ENCODE peak calls at places on chromosomes 11 and 22, in ten cellular contexts. One of them, this sample, is unnamed.

GRCh38 chr22:46741974-46742519 is 4.0 kb upstream of the CERK start:
- DNase-seq in dorsolateral prefrontal cortex: no peak
- DNase-seq in AG04450: no peak
- DNase-seq in left ventricle myocardium inferior: no peak
- DNase-seq in A673: no peak
- DNase-seq in HL-60: no peak
- DNase-seq in psoas muscle: no peak
- DNase-seq in OCI-LY7: no peak
- DNase-seq in heart left ventricle: no peak
- DNase-seq in CD8-positive, alpha-beta memory T cell: no peak
- DNase-seq in this sample: no peak

GRCh38 chr11:129237456-129237855 is 45.3 kb upstream of the ARHGAP32 start:
- DNase-seq in dorsolateral prefrontal cortex: no peak
- DNase-seq in AG04450: no peak
- DNase-seq in left ventricle myocardium inferior: no peak
- DNase-seq in A673: no peak
- DNase-seq in HL-60: no peak
- DNase-seq in psoas muscle: no peak
- DNase-seq in OCI-LY7: no peak
- DNase-seq in heart left ventricle: no peak
- DNase-seq in CD8-positive, alpha-beta memory T cell: no peak
- DNase-seq in this sample: no peak

GRCh38 chr11:122931510-122931909 is 49.0 kb downstream of the JHY start:
- DNase-seq in dorsolateral prefrontal cortex: no peak
- DNase-seq in AG04450: no peak
- DNase-seq in left ventricle myocardium inferior: no peak
- DNase-seq in A673: no peak
- DNase-seq in HL-60: no peak
- DNase-seq in psoas muscle: no peak
- DNase-seq in OCI-LY7: no peak
- DNase-seq in heart left ventricle: no peak
- DNase-seq in CD8-positive, alpha-beta memory T cell: no peak
- DNase-seq in this sample: no peak

GRCh38 chr11:96486890-96487633 is 97.2 kb downstream of the JRKL start:
- DNase-seq in dorsolateral prefrontal cortex: no peak
- DNase-seq in AG04450: no peak
- DNase-seq in left ventricle myocardium inferior: no peak
- DNase-seq in A673: no peak
- DNase-seq in HL-60: no peak
- DNase-seq in psoas muscle: no peak
- DNase-seq in OCI-LY7: no peak
- DNase-seq in heart left ventricle: no peak
- DNase-seq in CD8-positive, alpha-beta memory T cell: no peak
- DNase-seq in this sample: no peak

GRCh38 chr22:16949561-16949960 is 58.5 kb downstream of the GAB4 start:
- DNase-seq in dorsolateral prefrontal cortex: no peak
- DNase-seq in AG04450: no peak
- DNase-seq in left ventricle myocardium inferior: no peak
- DNase-seq in A673: no peak
- DNase-seq in HL-60: no peak
- DNase-seq in psoas muscle: no peak
- DNase-seq in OCI-LY7: no peak
- DNase-seq in heart left ventricle: no peak
- DNase-seq in CD8-positive, alpha-beta memory T cell: no peak
- DNase-seq in this sample: no peak

GRCh38 chr11:64762916-64763803 is 3.4 kb upstream of the PYGM start:
- DNase-seq in dorsolateral prefrontal cortex: no peak
- DNase-seq in AG04450: no peak
- DNase-seq in left ventricle myocardium inferior: no peak
- DNase-seq in A673: peak
- DNase-seq in HL-60: no peak
- DNase-seq in psoas muscle: peak
- DNase-seq in OCI-LY7: peak
- DNase-seq in heart left ventricle: peak
- DNase-seq in CD8-positive, alpha-beta memory T cell: no peak
- DNase-seq in this sample: peak

GRCh38 chr11:49995559-49995958 is 13.2 kb upstream of the OR4C12 start:
- DNase-seq in dorsolateral prefrontal cortex: peak
- DNase-seq in AG04450: no peak
- DNase-seq in left ventricle myocardium inferior: no peak
- DNase-seq in A673: peak
- DNase-seq in HL-60: peak
- DNase-seq in psoas muscle: no peak
- DNase-seq in OCI-LY7: peak
- DNase-seq in heart left ventricle: peak
- DNase-seq in CD8-positive, alpha-beta memory T cell: no peak
- DNase-seq in this sample: no peak

GRCh38 chr11:898160-898517 is 12.5 kb downstream of the CHID1 start:
- DNase-seq in dorsolateral prefrontal cortex: no peak
- DNase-seq in AG04450: no peak
- DNase-seq in left ventricle myocardium inferior: no peak
- DNase-seq in A673: peak
- DNase-seq in HL-60: no peak
- DNase-seq in psoas muscle: peak
- DNase-seq in OCI-LY7: no peak
- DNase-seq in heart left ventricle: no peak
- DNase-seq in CD8-positive, alpha-beta memory T cell: no peak
- DNase-seq in this sample: no peak

GRCh38 chr11:134670961-134671370 is 258.9 kb upstream of the B3GAT1 start:
- DNase-seq in dorsolateral prefrontal cortex: no peak
- DNase-seq in AG04450: no peak
- DNase-seq in left ventricle myocardium inferior: no peak
- DNase-seq in A673: no peak
- DNase-seq in HL-60: no peak
- DNase-seq in psoas muscle: no peak
- DNase-seq in OCI-LY7: no peak
- DNase-seq in heart left ventricle: no peak
- DNase-seq in CD8-positive, alpha-beta memory T cell: no peak
- DNase-seq in this sample: no peak

GRCh38 chr11:109015283-109015682 is 350.4 kb downstream of the DDX10 start:
- DNase-seq in dorsolateral prefrontal cortex: no peak
- DNase-seq in AG04450: peak
- DNase-seq in left ventricle myocardium inferior: no peak
- DNase-seq in A673: peak
- DNase-seq in HL-60: no peak
- DNase-seq in psoas muscle: no peak
- DNase-seq in OCI-LY7: no peak
- DNase-seq in heart left ventricle: no peak
- DNase-seq in CD8-positive, alpha-beta memory T cell: no peak
- DNase-seq in this sample: no peak

GRCh38 chr22:19844423-19845368 is 10.0 kb downstream of the GNB1L start:
- DNase-seq in dorsolateral prefrontal cortex: peak
- DNase-seq in AG04450: no peak
- DNase-seq in left ventricle myocardium inferior: peak
- DNase-seq in A673: no peak
- DNase-seq in HL-60: no peak
- DNase-seq in psoas muscle: peak
- DNase-seq in OCI-LY7: peak
- DNase-seq in heart left ventricle: peak
- DNase-seq in CD8-positive, alpha-beta memory T cell: no peak
- DNase-seq in this sample: no peak

GRCh38 chr11:2314525-2315394 is 12.9 kb downstream of the TSPAN32 start:
- DNase-seq in dorsolateral prefrontal cortex: peak
- DNase-seq in AG04450: peak
- DNase-seq in left ventricle myocardium inferior: peak
- DNase-seq in A673: peak
- DNase-seq in HL-60: no peak
- DNase-seq in psoas muscle: peak
- DNase-seq in OCI-LY7: no peak
- DNase-seq in heart left ventricle: peak
- DNase-seq in CD8-positive, alpha-beta memory T cell: no peak
- DNase-seq in this sample: peak

DNA sequence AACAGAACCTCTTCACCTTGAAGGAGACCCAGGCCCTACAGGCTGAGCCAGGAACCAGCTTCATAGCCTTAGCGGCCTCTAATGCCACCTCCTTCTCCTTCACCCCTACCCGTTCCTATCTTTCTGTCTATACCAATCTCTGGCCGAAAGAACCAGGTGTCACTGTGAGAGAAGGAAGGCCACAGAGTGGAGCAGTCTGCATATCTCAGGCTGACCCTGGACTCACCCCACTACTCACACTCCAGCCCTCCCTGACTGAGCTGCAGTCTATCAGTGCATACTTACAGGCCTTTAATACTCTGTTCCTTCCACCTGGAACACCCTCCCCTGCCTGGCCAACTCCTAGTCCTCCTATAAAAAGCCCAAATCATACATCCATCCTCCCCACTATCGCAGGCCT is 32.7 kb downstream of the ARAP1 start:
- DNase-seq in dorsolateral prefrontal cortex: no peak
- DNase-seq in AG04450: no peak
- DNase-seq in left ventricle myocardium inferior: no peak
- DNase-seq in A673: no peak
- DNase-seq in HL-60: no peak
- DNase-seq in psoas muscle: peak
- DNase-seq in OCI-LY7: no peak
- DNase-seq in heart left ventricle: no peak
- DNase-seq in CD8-positive, alpha-beta memory T cell: no peak
- DNase-seq in this sample: no peak
- H3K27ac ChIP-seq in dorsolateral prefrontal cortex: peak
- H3K27ac ChIP-seq in AG04450: no peak
- H3K27ac ChIP-seq in left ventricle myocardium inferior: peak
- H3K27ac ChIP-seq in A673: peak
- H3K27ac ChIP-seq in HL-60: peak
- H3K27ac ChIP-seq in psoas muscle: peak
- H3K27ac ChIP-seq in OCI-LY7: no peak
- H3K27ac ChIP-seq in heart left ventricle: peak
- H3K27ac ChIP-seq in CD8-positive, alpha-beta memory T cell: no peak
- H3K27ac ChIP-seq in this sample: no peak

DNA sequence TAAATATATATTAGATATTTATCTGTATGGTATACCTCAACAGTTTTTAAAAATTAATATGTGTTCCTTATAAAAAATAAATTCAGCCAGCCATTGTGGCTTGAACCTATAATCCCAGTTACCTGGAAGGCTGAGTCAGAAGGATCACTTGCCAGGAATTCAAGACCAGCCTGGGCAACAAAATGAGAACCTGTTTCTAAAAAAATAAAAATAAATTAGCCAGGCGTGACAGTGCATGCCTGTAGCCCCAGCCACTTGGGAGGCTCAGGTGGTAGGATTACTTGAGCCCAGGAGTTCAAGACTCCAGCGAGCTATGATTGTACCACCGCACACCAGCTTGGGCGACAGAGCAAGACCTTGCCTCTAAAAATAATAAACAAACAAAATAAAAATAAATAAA is 54.9 kb downstream of the PHF21A start:
- DNase-seq in dorsolateral prefrontal cortex: no peak
- DNase-seq in AG04450: no peak
- DNase-seq in left ventricle myocardium inferior: no peak
- DNase-seq in A673: no peak
- DNase-seq in HL-60: no peak
- DNase-seq in psoas muscle: no peak
- DNase-seq in OCI-LY7: no peak
- DNase-seq in heart left ventricle: no peak
- DNase-seq in CD8-positive, alpha-beta memory T cell: no peak
- DNase-seq in this sample: no peak
- H3K27ac ChIP-seq in dorsolateral prefrontal cortex: no peak
- H3K27ac ChIP-seq in AG04450: no peak
- H3K27ac ChIP-seq in left ventricle myocardium inferior: no peak
- H3K27ac ChIP-seq in A673: no peak
- H3K27ac ChIP-seq in HL-60: no peak
- H3K27ac ChIP-seq in psoas muscle: no peak
- H3K27ac ChIP-seq in OCI-LY7: no peak
- H3K27ac ChIP-seq in heart left ventricle: no peak
- H3K27ac ChIP-seq in CD8-positive, alpha-beta memory T cell: no peak
- H3K27ac ChIP-seq in this sample: no peak

GRCh38 chr11:106059617-106060016 is 17.5 kb downstream of the KBTBD3 start:
- DNase-seq in dorsolateral prefrontal cortex: no peak
- DNase-seq in AG04450: no peak
- DNase-seq in left ventricle myocardium inferior: no peak
- DNase-seq in A673: no peak
- DNase-seq in HL-60: no peak
- DNase-seq in psoas muscle: no peak
- DNase-seq in OCI-LY7: no peak
- DNase-seq in heart left ventricle: no peak
- DNase-seq in CD8-positive, alpha-beta memory T cell: no peak
- DNase-seq in this sample: no peak

GRCh38 chr11:106061936-106062591 is 15.1 kb downstream of the KBTBD3 start:
- DNase-seq in dorsolateral prefrontal cortex: no peak
- DNase-seq in AG04450: no peak
- DNase-seq in left ventricle myocardium inferior: no peak
- DNase-seq in A673: no peak
- DNase-seq in HL-60: no peak
- DNase-seq in psoas muscle: no peak
- DNase-seq in OCI-LY7: no peak
- DNase-seq in heart left ventricle: no peak
- DNase-seq in CD8-positive, alpha-beta memory T cell: no peak
- DNase-seq in this sample: no peak

GRCh38 chr11:106061249-106061794 is 15.8 kb downstream of the KBTBD3 start:
- DNase-seq in dorsolateral prefrontal cortex: no peak
- DNase-seq in AG04450: no peak
- DNase-seq in left ventricle myocardium inferior: no peak
- DNase-seq in A673: no peak
- DNase-seq in HL-60: no peak
- DNase-seq in psoas muscle: no peak
- DNase-seq in OCI-LY7: no peak
- DNase-seq in heart left ventricle: no peak
- DNase-seq in CD8-positive, alpha-beta memory T cell: no peak
- DNase-seq in this sample: no peak

GRCh38 chr11:106063009-106063408 is 14.1 kb downstream of the KBTBD3 start:
- DNase-seq in dorsolateral prefrontal cortex: no peak
- DNase-seq in AG04450: no peak
- DNase-seq in left ventricle myocardium inferior: no peak
- DNase-seq in A673: no peak
- DNase-seq in HL-60: no peak
- DNase-seq in psoas muscle: no peak
- DNase-seq in OCI-LY7: no peak
- DNase-seq in heart left ventricle: no peak
- DNase-seq in CD8-positive, alpha-beta memory T cell: no peak
- DNase-seq in this sample: no peak

DNA sequence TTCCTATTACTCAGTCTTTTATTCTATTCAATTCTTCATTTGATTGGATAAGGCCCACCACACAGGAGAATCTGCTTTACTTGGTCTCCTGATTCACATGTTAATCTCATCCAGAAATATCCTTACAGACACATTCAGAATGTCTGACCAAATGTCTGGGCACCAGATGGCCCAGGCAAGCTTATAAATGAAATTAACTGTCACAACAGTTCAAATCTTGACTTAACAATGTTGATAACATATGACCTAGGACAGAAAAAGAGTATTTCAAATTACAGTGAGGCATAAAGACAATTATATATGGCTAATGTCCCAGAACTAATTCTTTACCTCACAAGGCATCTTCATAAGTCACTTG is 14.6 kb downstream of the KBTBD3 start:
- DNase-seq in dorsolateral prefrontal cortex: no peak
- DNase-seq in AG04450: no peak
- DNase-seq in left ventricle myocardium inferior: no peak
- DNase-seq in A673: no peak
- DNase-seq in HL-60: no peak
- DNase-seq in psoas muscle: no peak
- DNase-seq in OCI-LY7: no peak
- DNase-seq in heart left ventricle: no peak
- DNase-seq in CD8-positive, alpha-beta memory T cell: no peak
- DNase-seq in this sample: no peak
- H3K27ac ChIP-seq in dorsolateral prefrontal cortex: no peak
- H3K27ac ChIP-seq in AG04450: no peak
- H3K27ac ChIP-seq in left ventricle myocardium inferior: no peak
- H3K27ac ChIP-seq in A673: no peak
- H3K27ac ChIP-seq in HL-60: no peak
- H3K27ac ChIP-seq in psoas muscle: no peak
- H3K27ac ChIP-seq in OCI-LY7: no peak
- H3K27ac ChIP-seq in heart left ventricle: no peak
- H3K27ac ChIP-seq in CD8-positive, alpha-beta memory T cell: no peak
- H3K27ac ChIP-seq in this sample: no peak

GRCh38 chr22:35350539-35351503 is 30.1 kb upstream of the HMOX1 start:
- DNase-seq in dorsolateral prefrontal cortex: peak
- DNase-seq in AG04450: peak
- DNase-seq in left ventricle myocardium inferior: peak
- DNase-seq in A673: peak
- DNase-seq in HL-60: peak
- DNase-seq in psoas muscle: peak
- DNase-seq in OCI-LY7: peak
- DNase-seq in heart left ventricle: peak
- DNase-seq in CD8-positive, alpha-beta memory T cell: peak
- DNase-seq in this sample: peak
- H3K27ac ChIP-seq in dorsolateral prefrontal cortex: peak
- H3K27ac ChIP-seq in AG04450: peak
- H3K27ac ChIP-seq in left ventricle myocardium inferior: peak
- H3K27ac ChIP-seq in A673: peak
- H3K27ac ChIP-seq in HL-60: no peak
- H3K27ac ChIP-seq in psoas muscle: peak
- H3K27ac ChIP-seq in OCI-LY7: peak
- H3K27ac ChIP-seq in heart left ventricle: peak
- H3K27ac ChIP-seq in CD8-positive, alpha-beta memory T cell: peak
- H3K27ac ChIP-seq in this sample: peak

This sample was measured in Peyer's patch.